ENCODE peak calls at places on chromosomes 7 and 10, in six cellular contexts. T is activated CD8-positive, alpha-beta T cell treated with anti-CD3 and anti-CD28 coated beads, Interleukin-2, amount 10 ng/mL, durations not matched to agents 7 days and 5 days; R is breast epithelium; C is stimulated activated CD4-positive, alpha-beta T cell treated with anti-CD3 and anti-CD28 coated beads, Interleukin-1b, Interleukin-23, amount 100 ng/mL, for 24 hours; Q is hepatocyte; J is RCC 7860. G is an unnamed sample.

GRCh38 chr7:101725911-101726310 is 91.5 kb upstream of the CUX1 start:
- DNase-seq in T (no peak), R (no peak), C (no peak), Q (no peak), J (peak; percentile 48), G (no peak)

GRCh38 chr7:74026406-74027123 is 1.4 kb upstream of the ELN start:
- DNase-seq in T (peak; percentile 73), R (peak; percentile 73), C (peak; percentile 45), Q (peak; percentile 78), J (peak; percentile 30), G (peak; percentile 63)

GRCh38 chr7:129176853-129177369 is 11.5 kb upstream of the SMO start:
- DNase-seq in T (no peak), R (no peak), C (no peak), Q (no peak), J (no peak), G (no peak)

GRCh38 chr7:132417037-132417906 is 159.0 kb downstream of the PLXNA4 start:
- DNase-seq in T (no peak), R (no peak), C (no peak), Q (peak; percentile 20), J (no peak), G (no peak)

GRCh38 chr7:32335107-32335506 is 155.1 kb downstream of the LSM5 start:
- DNase-seq in T (no peak), R (no peak), C (no peak), Q (no peak), J (no peak), G (no peak)

GRCh38 chr7:47783456-47784240 is 164.6 kb downstream of the PKD1L1 start:
- DNase-seq in T (no peak), R (no peak), C (no peak), Q (peak; percentile 71), J (peak; percentile 97), G (no peak)

GRCh38 chr7:99997545-99998137 is 17.8 kb upstream of the ZKSCAN1 start:
- DNase-seq in T (peak; percentile 86), R (no peak), C (peak; percentile 25), Q (peak; percentile 59), J (no peak), G (peak; percentile 52)

GRCh38 chr10:110764378-110764777 is 107.3 kb upstream of the PDCD4 start:
- DNase-seq in T (no peak), R (no peak), C (no peak), Q (no peak), J (no peak), G (no peak)

GRCh38 chr10:72800000-72800740 is 93.4 kb upstream of the OIT3 start:
- DNase-seq in T (no peak), R (no peak), C (no peak), Q (no peak), J (no peak), G (no peak)

GRCh38 chr10:116857156-116857555 is 7.9 kb downstream of the ENO4 start:
- DNase-seq in T (no peak), R (no peak), C (no peak), Q (no peak), J (no peak), G (no peak)

GRCh38 chr7:3991771-3992231 is 690.3 kb upstream of the FOXK1 start:
- DNase-seq in T (no peak), R (no peak), C (no peak), Q (no peak), J (no peak), G (no peak)

GRCh38 chr10:34538291-34538829 is 276.7 kb downstream of the PARD3 start:
- DNase-seq in T (no peak), R (no peak), C (no peak), Q (no peak), J (no peak), G (no peak)

GRCh38 chr10:121112618-121113384 is 261.6 kb downstream of the WDR11 start:
- DNase-seq in T (no peak), R (no peak), C (no peak), Q (peak; percentile 10), J (no peak), G (no peak)

GRCh38 chr10:77333610-77334340 is 303.8 kb downstream of the KCNMA1 start:
- DNase-seq in T (no peak), R (no peak), C (no peak), Q (peak; percentile 66), J (no peak), G (no peak)

GRCh38 chr7:68694656-68695055 is 903.6 kb upstream of the AUTS2 start:
- DNase-seq in T (no peak), R (no peak), C (no peak), Q (no peak), J (no peak), G (no peak)

GRCh38 chr10:34528320-34528719 is 286.8 kb downstream of the PARD3 start:
- DNase-seq in T (no peak), R (no peak), C (no peak), Q (peak; percentile 54), J (peak; percentile 92), G (no peak)

GRCh38 chr7:139853576-139854511 is 24.8 kb downstream of the TBXAS1 start:
- DNase-seq in T (no peak), R (no peak), C (no peak), Q (no peak), J (no peak), G (no peak)

GRCh38 chr10:60914676-60915075 is 29.3 kb downstream of the RHOBTB1 start:
- DNase-seq in T (no peak), R (peak; percentile 26), C (no peak), Q (no peak), J (peak; percentile 80), G (no peak)

GRCh38 chr7:44733708-44734481 is 14.8 kb upstream of the ZMIZ2 start:
- DNase-seq in T (no peak), R (no peak), C (no peak), Q (no peak), J (peak; percentile 74), G (no peak)

GRCh38 chr7:112207106-112207592 is 654 bp downstream of the ZNF277 start:
- DNase-seq in T (peak; percentile 29), R (no peak), C (no peak), Q (no peak), J (peak; percentile 23), G (no peak)

GRCh38 chr7:95046494-95047240 is 139.3 kb downstream of the PPP1R9A start:
- DNase-seq in T (no peak), R (no peak), C (no peak), Q (no peak), J (no peak), G (no peak)

GRCh38 chr7:134954197-134955082 is 31.9 kb upstream of the AGBL3 start:
- DNase-seq in T (no peak), R (no peak), C (no peak), Q (peak; percentile 39), J (peak; percentile 52), G (no peak)

GRCh38 chr10:31288001-31288400 is 31.0 kb upstream of the ZEB1 start:
- DNase-seq in T (no peak), R (no peak), C (no peak), Q (no peak), J (no peak), G (no peak)

GRCh38 chr10:21797537-21797936 is 206.0 kb downstream of the DNAJC1 start:
- DNase-seq in T (no peak), R (no peak), C (no peak), Q (no peak), J (no peak), G (no peak)

GRCh38 chr7:93185303-93186027 is 37.3 kb upstream of the SAMD9L start:
- DNase-seq in T (no peak), R (no peak), C (no peak), Q (no peak), J (no peak), G (no peak)

GRCh38 chr10:60913091-60913490 is 30.9 kb downstream of the RHOBTB1 start:
- DNase-seq in T (no peak), R (no peak), C (no peak), Q (no peak), J (no peak), G (no peak)

GRCh38 chr10:87094373-87095240 is at the start of the genes GLUD1 and SHLD2:
- DNase-seq in T (peak; percentile 93), R (peak; percentile 87), C (peak; percentile 87), Q (peak; percentile 96), J (peak; percentile 86), G (peak; percentile 74)

GRCh38 chr10:86711957-86712708 is 43.8 kb downstream of the LDB3 start:
- DNase-seq in T (peak; percentile 55), R (peak; percentile 32), C (no peak), Q (no peak), J (no peak), G (peak; percentile 52)

GRCh38 chr10:60032723-60033122 is 126.4 kb upstream of the CCDC6 start:
- DNase-seq in T (peak; percentile 63), R (peak; percentile 50), C (peak; percentile 20), Q (peak; percentile 68), J (peak; percentile 23), G (peak; percentile 17)

G was measured in GM18507.